ENCODE peak calls at places on chromosome 10, in seven cellular contexts. One of them, this sample, is unnamed.
A peak's percentile ranks its signal among the peaks of the same experiment; 100 is the strongest.

GRCh38 chr10:3054816-3055202 is 12.5 kb upstream of the PFKP start:
- DNase-seq in foreskin keratinocyte: no peak
- DNase-seq in occipital lobe: no peak
- DNase-seq in NCI-H226: no peak
- DNase-seq in activated T-cell treated with anti-CD3 and anti-CD28 coated beads, Interleukin-2, amount 50 U/mL, for 72 hours: no peak
- DNase-seq in dorsolateral prefrontal cortex: no peak
- DNase-seq in fibroblast of lung: no peak
- DNase-seq in this sample: no peak

GRCh38 chr10:112375721-112376577 is 2.0 kb downstream of the ACSL5 start:
- DNase-seq in fibroblast of lung: peak; percentile 18
- DNase-seq in activated T-cell treated with anti-CD3 and anti-CD28 coated beads, Interleukin-2, amount 50 U/mL, for 72 hours: peak; percentile 51
- DNase-seq in occipital lobe: no peak
- DNase-seq in dorsolateral prefrontal cortex: no peak
- DNase-seq in foreskin keratinocyte: no peak
- DNase-seq in NCI-H226: peak; percentile 13
- DNase-seq in this sample: peak; percentile 45

GRCh38 chr10:132185601-132186487 is 904 bp upstream of the DPYSL4 start:
- DNase-seq in fibroblast of lung: peak; percentile 20
- DNase-seq in NCI-H226: no peak
- DNase-seq in occipital lobe: no peak
- DNase-seq in dorsolateral prefrontal cortex: no peak
- DNase-seq in activated T-cell treated with anti-CD3 and anti-CD28 coated beads, Interleukin-2, amount 50 U/mL, for 72 hours: peak; percentile 60
- DNase-seq in foreskin keratinocyte: no peak
- DNase-seq in this sample: peak; percentile 66

GRCh38 chr10:99888623-99889022 is 106.2 kb downstream of the ABCC2 start:
- DNase-seq in occipital lobe: no peak
- DNase-seq in dorsolateral prefrontal cortex: no peak
- DNase-seq in activated T-cell treated with anti-CD3 and anti-CD28 coated beads, Interleukin-2, amount 50 U/mL, for 72 hours: no peak
- DNase-seq in fibroblast of lung: peak; percentile 71
- DNase-seq in foreskin keratinocyte: no peak
- DNase-seq in NCI-H226: no peak
- DNase-seq in this sample: no peak

GRCh38 chr10:58305821-58306220 is 29.0 kb upstream of the UBE2D1 start:
- DNase-seq in foreskin keratinocyte: no peak
- DNase-seq in NCI-H226: no peak
- DNase-seq in activated T-cell treated with anti-CD3 and anti-CD28 coated beads, Interleukin-2, amount 50 U/mL, for 72 hours: no peak
- DNase-seq in dorsolateral prefrontal cortex: no peak
- DNase-seq in fibroblast of lung: no peak
- DNase-seq in occipital lobe: no peak
- DNase-seq in this sample: no peak

GRCh38 chr10:88865281-88865876 is 13.7 kb upstream of the ANKRD22 start:
- DNase-seq in NCI-H226: no peak
- DNase-seq in foreskin keratinocyte: no peak
- DNase-seq in activated T-cell treated with anti-CD3 and anti-CD28 coated beads, Interleukin-2, amount 50 U/mL, for 72 hours: no peak
- DNase-seq in occipital lobe: no peak
- DNase-seq in dorsolateral prefrontal cortex: no peak
- DNase-seq in fibroblast of lung: no peak
- DNase-seq in this sample: peak; percentile 56

GRCh38 chr10:111916011-111916410 is 267.6 kb downstream of the GPAM start:
- DNase-seq in activated T-cell treated with anti-CD3 and anti-CD28 coated beads, Interleukin-2, amount 50 U/mL, for 72 hours: no peak
- DNase-seq in fibroblast of lung: no peak
- DNase-seq in dorsolateral prefrontal cortex: no peak
- DNase-seq in foreskin keratinocyte: no peak
- DNase-seq in occipital lobe: no peak
- DNase-seq in NCI-H226: no peak
- DNase-seq in this sample: no peak

GRCh38 chr10:80462986-80463741 is 9.1 kb downstream of the TSPAN14 start:
- DNase-seq in foreskin keratinocyte: no peak
- DNase-seq in NCI-H226: no peak
- DNase-seq in activated T-cell treated with anti-CD3 and anti-CD28 coated beads, Interleukin-2, amount 50 U/mL, for 72 hours: no peak
- DNase-seq in dorsolateral prefrontal cortex: no peak
- DNase-seq in occipital lobe: no peak
- DNase-seq in fibroblast of lung: peak; percentile 77
- DNase-seq in this sample: no peak

GRCh38 chr10:93752761-93753160 is 5.0 kb upstream of the LGI1 start:
- DNase-seq in activated T-cell treated with anti-CD3 and anti-CD28 coated beads, Interleukin-2, amount 50 U/mL, for 72 hours: no peak
- DNase-seq in NCI-H226: peak; percentile 63
- DNase-seq in dorsolateral prefrontal cortex: no peak
- DNase-seq in occipital lobe: no peak
- DNase-seq in fibroblast of lung: peak; percentile 57
- DNase-seq in foreskin keratinocyte: peak; percentile 34
- DNase-seq in this sample: peak; percentile 74

GRCh38 chr10:76729804-76730203 is 907.8 kb downstream of the KCNMA1 start:
- DNase-seq in NCI-H226: no peak
- DNase-seq in foreskin keratinocyte: no peak
- DNase-seq in activated T-cell treated with anti-CD3 and anti-CD28 coated beads, Interleukin-2, amount 50 U/mL, for 72 hours: no peak
- DNase-seq in dorsolateral prefrontal cortex: no peak
- DNase-seq in occipital lobe: no peak
- DNase-seq in fibroblast of lung: no peak
- DNase-seq in this sample: no peak

GRCh38 chr10:35268791-35269257 is 67.5 kb upstream of the CCNY start:
- DNase-seq in activated T-cell treated with anti-CD3 and anti-CD28 coated beads, Interleukin-2, amount 50 U/mL, for 72 hours: no peak
- DNase-seq in NCI-H226: no peak
- DNase-seq in dorsolateral prefrontal cortex: no peak
- DNase-seq in fibroblast of lung: peak; percentile 55
- DNase-seq in foreskin keratinocyte: no peak
- DNase-seq in occipital lobe: no peak
- DNase-seq in this sample: no peak

GRCh38 chr10:44435196-44435595 is 50.3 kb upstream of the CXCL12 start:
- DNase-seq in activated T-cell treated with anti-CD3 and anti-CD28 coated beads, Interleukin-2, amount 50 U/mL, for 72 hours: no peak
- DNase-seq in NCI-H226: no peak
- DNase-seq in foreskin keratinocyte: no peak
- DNase-seq in fibroblast of lung: no peak
- DNase-seq in dorsolateral prefrontal cortex: no peak
- DNase-seq in occipital lobe: no peak
- DNase-seq in this sample: no peak

GRCh38 chr10:113530476-113530875 is 22.4 kb upstream of the HABP2 start:
- DNase-seq in fibroblast of lung: no peak
- DNase-seq in NCI-H226: no peak
- DNase-seq in dorsolateral prefrontal cortex: no peak
- DNase-seq in activated T-cell treated with anti-CD3 and anti-CD28 coated beads, Interleukin-2, amount 50 U/mL, for 72 hours: no peak
- DNase-seq in foreskin keratinocyte: no peak
- DNase-seq in occipital lobe: no peak
- DNase-seq in this sample: no peak

GRCh38 chr10:25505466-25505865 is 330.7 kb downstream of the GPR158 start:
- DNase-seq in dorsolateral prefrontal cortex: no peak
- DNase-seq in occipital lobe: no peak
- DNase-seq in foreskin keratinocyte: no peak
- DNase-seq in activated T-cell treated with anti-CD3 and anti-CD28 coated beads, Interleukin-2, amount 50 U/mL, for 72 hours: no peak
- DNase-seq in NCI-H226: no peak
- DNase-seq in fibroblast of lung: no peak
- DNase-seq in this sample: no peak

GRCh38 chr10:126088144-126088543 is 191.8 kb downstream of the FANK1 start:
- DNase-seq in fibroblast of lung: peak; percentile 71
- DNase-seq in foreskin keratinocyte: no peak
- DNase-seq in activated T-cell treated with anti-CD3 and anti-CD28 coated beads, Interleukin-2, amount 50 U/mL, for 72 hours: no peak
- DNase-seq in dorsolateral prefrontal cortex: no peak
- DNase-seq in occipital lobe: no peak
- DNase-seq in NCI-H226: peak; percentile 36
- DNase-seq in this sample: no peak

GRCh38 chr10:131825150-131825907 is 75.5 kb upstream of the PPP2R2D start:
- DNase-seq in fibroblast of lung: no peak
- DNase-seq in foreskin keratinocyte: no peak
- DNase-seq in activated T-cell treated with anti-CD3 and anti-CD28 coated beads, Interleukin-2, amount 50 U/mL, for 72 hours: no peak
- DNase-seq in dorsolateral prefrontal cortex: peak; percentile 30
- DNase-seq in occipital lobe: no peak
- DNase-seq in NCI-H226: no peak
- DNase-seq in this sample: no peak

GRCh38 chr10:28939352-28940157 is 262.2 kb downstream of the BAMBI start:
- DNase-seq in dorsolateral prefrontal cortex: no peak
- DNase-seq in occipital lobe: peak; percentile 7
- DNase-seq in foreskin keratinocyte: no peak
- DNase-seq in fibroblast of lung: peak; percentile 85
- DNase-seq in NCI-H226: peak; percentile 70
- DNase-seq in activated T-cell treated with anti-CD3 and anti-CD28 coated beads, Interleukin-2, amount 50 U/mL, for 72 hours: no peak
- DNase-seq in this sample: no peak

GRCh38 chr10:86030312-86030711 is 336.3 kb downstream of the GRID1 start:
- DNase-seq in fibroblast of lung: no peak
- DNase-seq in activated T-cell treated with anti-CD3 and anti-CD28 coated beads, Interleukin-2, amount 50 U/mL, for 72 hours: no peak
- DNase-seq in NCI-H226: no peak
- DNase-seq in dorsolateral prefrontal cortex: no peak
- DNase-seq in foreskin keratinocyte: no peak
- DNase-seq in occipital lobe: no peak
- DNase-seq in this sample: no peak

GRCh38 chr10:126565456-126565855 is 105.0 kb downstream of the C10orf90 start:
- DNase-seq in dorsolateral prefrontal cortex: no peak
- DNase-seq in activated T-cell treated with anti-CD3 and anti-CD28 coated beads, Interleukin-2, amount 50 U/mL, for 72 hours: no peak
- DNase-seq in NCI-H226: no peak
- DNase-seq in occipital lobe: no peak
- DNase-seq in fibroblast of lung: peak; percentile 15
- DNase-seq in foreskin keratinocyte: no peak
- DNase-seq in this sample: no peak

GRCh38 chr10:10126231-10126630 is 891.4 kb upstream of the CELF2 start:
- DNase-seq in fibroblast of lung: peak; percentile 15
- DNase-seq in dorsolateral prefrontal cortex: no peak
- DNase-seq in foreskin keratinocyte: no peak
- DNase-seq in NCI-H226: no peak
- DNase-seq in occipital lobe: no peak
- DNase-seq in activated T-cell treated with anti-CD3 and anti-CD28 coated beads, Interleukin-2, amount 50 U/mL, for 72 hours: no peak
- DNase-seq in this sample: no peak

GRCh38 chr10:124537891-124538290 is 76.3 kb downstream of the LHPP start:
- DNase-seq in foreskin keratinocyte: no peak
- DNase-seq in occipital lobe: no peak
- DNase-seq in activated T-cell treated with anti-CD3 and anti-CD28 coated beads, Interleukin-2, amount 50 U/mL, for 72 hours: no peak
- DNase-seq in NCI-H226: no peak
- DNase-seq in fibroblast of lung: no peak
- DNase-seq in dorsolateral prefrontal cortex: no peak
- DNase-seq in this sample: no peak

GRCh38 chr10:18293536-18294510 is 153.6 kb downstream of the CACNB2 start:
- DNase-seq in NCI-H226: no peak
- DNase-seq in foreskin keratinocyte: no peak
- DNase-seq in dorsolateral prefrontal cortex: no peak
- DNase-seq in activated T-cell treated with anti-CD3 and anti-CD28 coated beads, Interleukin-2, amount 50 U/mL, for 72 hours: no peak
- DNase-seq in occipital lobe: no peak
- DNase-seq in fibroblast of lung: no peak
- DNase-seq in this sample: no peak

GRCh38 chr10:60372436-60372835 is 17.2 kb downstream of the ANK3 start:
- DNase-seq in occipital lobe: no peak
- DNase-seq in fibroblast of lung: no peak
- DNase-seq in NCI-H226: no peak
- DNase-seq in activated T-cell treated with anti-CD3 and anti-CD28 coated beads, Interleukin-2, amount 50 U/mL, for 72 hours: no peak
- DNase-seq in dorsolateral prefrontal cortex: no peak
- DNase-seq in foreskin keratinocyte: no peak
- DNase-seq in this sample: no peak

GRCh38 chr10:126161691-126162090 is 226.6 kb downstream of the ADAM12 start:
- DNase-seq in dorsolateral prefrontal cortex: no peak
- DNase-seq in foreskin keratinocyte: no peak
- DNase-seq in NCI-H226: no peak
- DNase-seq in occipital lobe: no peak
- DNase-seq in activated T-cell treated with anti-CD3 and anti-CD28 coated beads, Interleukin-2, amount 50 U/mL, for 72 hours: no peak
- DNase-seq in fibroblast of lung: no peak
- DNase-seq in this sample: no peak

GRCh38 chr10:91909178-91909677 is at the start of gene FGFBP3:
- DNase-seq in foreskin keratinocyte: no peak
- DNase-seq in activated T-cell treated with anti-CD3 and anti-CD28 coated beads, Interleukin-2, amount 50 U/mL, for 72 hours: peak; percentile 43
- DNase-seq in fibroblast of lung: peak; percentile 63
- DNase-seq in NCI-H226: peak; percentile 32
- DNase-seq in dorsolateral prefrontal cortex: no peak
- DNase-seq in occipital lobe: no peak
- DNase-seq in this sample: peak; percentile 43

GRCh38 chr10:111146025-111146640 is 69.3 kb downstream of the ADRA2A start:
- DNase-seq in foreskin keratinocyte: no peak
- DNase-seq in activated T-cell treated with anti-CD3 and anti-CD28 coated beads, Interleukin-2, amount 50 U/mL, for 72 hours: no peak
- DNase-seq in dorsolateral prefrontal cortex: no peak
- DNase-seq in occipital lobe: no peak
- DNase-seq in NCI-H226: no peak
- DNase-seq in fibroblast of lung: no peak
- DNase-seq in this sample: no peak

GRCh38 chr10:44947356-44948152 is 12.0 kb upstream of the RASSF4 start:
- DNase-seq in foreskin keratinocyte: no peak
- DNase-seq in activated T-cell treated with anti-CD3 and anti-CD28 coated beads, Interleukin-2, amount 50 U/mL, for 72 hours: no peak
- DNase-seq in dorsolateral prefrontal cortex: no peak
- DNase-seq in fibroblast of lung: no peak
- DNase-seq in occipital lobe: no peak
- DNase-seq in NCI-H226: no peak
- DNase-seq in this sample: no peak

GRCh38 chr10:60163786-60164185 is 225.9 kb downstream of the ANK3 start:
- DNase-seq in dorsolateral prefrontal cortex: no peak
- DNase-seq in NCI-H226: no peak
- DNase-seq in activated T-cell treated with anti-CD3 and anti-CD28 coated beads, Interleukin-2, amount 50 U/mL, for 72 hours: no peak
- DNase-seq in foreskin keratinocyte: no peak
- DNase-seq in occipital lobe: no peak
- DNase-seq in fibroblast of lung: no peak
- DNase-seq in this sample: no peak

GRCh38 chr10:132139526-132139925 is 47.2 kb upstream of the DPYSL4 start:
- DNase-seq in foreskin keratinocyte: no peak
- DNase-seq in occipital lobe: no peak
- DNase-seq in fibroblast of lung: no peak
- DNase-seq in NCI-H226: no peak
- DNase-seq in dorsolateral prefrontal cortex: peak; percentile 25
- DNase-seq in activated T-cell treated with anti-CD3 and anti-CD28 coated beads, Interleukin-2, amount 50 U/mL, for 72 hours: no peak
- DNase-seq in this sample: no peak

GRCh38 chr10:14556285-14556956 is 218.3 kb downstream of the FAM107B start:
- DNase-seq in occipital lobe: no peak
- DNase-seq in dorsolateral prefrontal cortex: no peak
- DNase-seq in NCI-H226: no peak
- DNase-seq in foreskin keratinocyte: no peak
- DNase-seq in activated T-cell treated with anti-CD3 and anti-CD28 coated beads, Interleukin-2, amount 50 U/mL, for 72 hours: no peak
- DNase-seq in fibroblast of lung: peak; percentile 22
- DNase-seq in this sample: no peak

GRCh38 chr10:113680172-113681111 is 730 bp downstream of the CASP7 start:
- DNase-seq in dorsolateral prefrontal cortex: peak; percentile 43
- DNase-seq in fibroblast of lung: peak; percentile 65
- DNase-seq in NCI-H226: peak; percentile 4
- DNase-seq in foreskin keratinocyte: peak; percentile 77
- DNase-seq in occipital lobe: peak; percentile 4
- DNase-seq in activated T-cell treated with anti-CD3 and anti-CD28 coated beads, Interleukin-2, amount 50 U/mL, for 72 hours: peak; percentile 43
- DNase-seq in this sample: peak; percentile 69

GRCh38 chr10:126104767-126105166 is 208.4 kb downstream of the FANK1 start:
- DNase-seq in dorsolateral prefrontal cortex: no peak
- DNase-seq in fibroblast of lung: no peak
- DNase-seq in foreskin keratinocyte: no peak
- DNase-seq in NCI-H226: no peak
- DNase-seq in activated T-cell treated with anti-CD3 and anti-CD28 coated beads, Interleukin-2, amount 50 U/mL, for 72 hours: no peak
- DNase-seq in occipital lobe: no peak
- DNase-seq in this sample: no peak

This sample was measured in PC-3.